ENCODE peak calls at places on chromosomes 12 and 14, in four cellular contexts. X, P, Z and D are unnamed samples.

GRCh38 chr14:73696466-73697390 is 17.5 kb downstream of the PNMA1 start:
- DNase-seq in X (peak), P (no peak), Z (no peak), D (no peak)

GRCh38 chr12:93714382-93714781 is 37.2 kb downstream of the CRADD start:
- DNase-seq in X (no peak), P (no peak), Z (no peak), D (peak)

GRCh38 chr14:34826661-34827060 is 48.5 kb downstream of the BAZ1A start:
- DNase-seq in X (peak), P (no peak), Z (no peak), D (no peak)

GRCh38 chr14:103563089-103563620 is 395 bp downstream of the COA8 start:
- DNase-seq in X (no peak), P (no peak), Z (no peak), D (no peak)

GRCh38 chr14:25132734-25133422 is 82.9 kb upstream of the STXBP6 start:
- DNase-seq in X (peak), P (peak), Z (peak), D (peak)

GRCh38 chr14:50957296-50957695 is 13.0 kb upstream of the PYGL start:
- DNase-seq in X (peak), P (no peak), Z (no peak), D (no peak)

GRCh38 chr14:95535226-95536021 is 574 bp downstream of the GLRX5 start:
- DNase-seq in X (no peak), P (no peak), Z (no peak), D (peak)

GRCh38 chr12:41368006-41368405 is 179.9 kb downstream of the PDZRN4 start:
- DNase-seq in X (peak), P (no peak), Z (no peak), D (peak)

GRCh38 chr12:116053479-116054195 is 223.9 kb downstream of the MED13L start:
- DNase-seq in X (peak), P (no peak), Z (no peak), D (no peak)

GRCh38 chr14:60272177-60272576 is 23.2 kb downstream of the PPM1A start:
- DNase-seq in X (no peak), P (no peak), Z (no peak), D (no peak)

GRCh38 chr14:79549515-79549914 is 661.8 kb downstream of the DIO2 start:
- DNase-seq in X (peak), P (no peak), Z (no peak), D (no peak)

GRCh38 chr14:103476631-103477030 is 46.0 kb downstream of the CKB start:
- DNase-seq in X (no peak), P (no peak), Z (no peak), D (no peak)

GRCh38 chr12:16587514-16587913 is 18.4 kb downstream of the LMO3 start:
- DNase-seq in X (no peak), P (no peak), Z (no peak), D (no peak)

GRCh38 chr12:89935850-89936249 is 227.2 kb upstream of the ATP2B1 start:
- DNase-seq in X (no peak), P (no peak), Z (no peak), D (no peak)
- H4K5ac ChIP-seq in X (no peak), P (no peak), Z (no peak), D (no peak)

GRCh38 chr14:54920052-54920451 is 17.4 kb upstream of the GCH1 start:
- DNase-seq in X (no peak), P (no peak), Z (no peak), D (no peak)
- H4K5ac ChIP-seq in X (no peak), P (no peak), Z (no peak), D (no peak)

GRCh38 chr12:75809745-75810144 is 221.8 kb downstream of the PHLDA1 start:
- DNase-seq in X (no peak), P (no peak), Z (no peak), D (peak)

GRCh38 chr12:75807494-75807893 is 224.1 kb downstream of the PHLDA1 start:
- DNase-seq in X (no peak), P (no peak), Z (no peak), D (no peak)

DNA sequence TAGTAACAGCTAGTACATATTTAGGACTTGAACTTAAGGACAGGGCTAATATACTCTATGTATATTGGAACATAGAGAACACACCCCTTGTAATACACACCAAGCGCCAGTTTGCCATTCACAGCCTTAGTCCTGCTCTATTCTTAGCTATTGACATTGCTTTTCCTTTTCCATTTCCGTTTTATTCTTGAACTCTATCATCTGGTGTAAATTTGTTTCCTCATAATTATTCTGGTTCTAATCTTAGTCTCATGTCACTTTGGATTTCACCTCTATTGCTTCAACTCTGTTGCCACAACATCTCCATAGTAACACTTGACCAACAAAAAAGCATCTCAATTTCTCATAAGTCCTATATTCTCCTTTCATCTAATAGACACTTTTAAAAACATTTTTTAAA is 225.7 kb downstream of the PHLDA1 start:
- DNase-seq in X (no peak), P (no peak), Z (no peak), D (no peak)
- H4K5ac ChIP-seq in X (no peak), P (no peak), Z (no peak), D (no peak)

GRCh38 chr12:67531519-67531918 is 117.0 kb upstream of the DYRK2 start:
- DNase-seq in X (no peak), P (no peak), Z (no peak), D (no peak)

GRCh38 chr12:67534046-67534445 is 114.5 kb upstream of the DYRK2 start:
- DNase-seq in X (no peak), P (no peak), Z (no peak), D (no peak)

GRCh38 chr12:67533159-67533558 is 115.4 kb upstream of the DYRK2 start:
- DNase-seq in X (no peak), P (no peak), Z (no peak), D (no peak)

GRCh38 chr12:67534671-67535070 is 113.9 kb upstream of the DYRK2 start:
- DNase-seq in X (peak), P (no peak), Z (no peak), D (no peak)

GRCh38 chr12:67531051-67531450 is 117.5 kb upstream of the DYRK2 start:
- DNase-seq in X (no peak), P (no peak), Z (no peak), D (no peak)
- H4K5ac ChIP-seq in X (no peak), P (no peak), Z (no peak), D (no peak)

GRCh38 chr14:81982056-81982455 is 448.4 kb upstream of the SEL1L start:
- DNase-seq in X (no peak), P (no peak), Z (no peak), D (no peak)
- H4K5ac ChIP-seq in X (no peak), P (no peak), Z (no peak), D (no peak)